ENCODE peak calls at places on chromosomes 12 and 14, in five cellular contexts. A is T-helper 2 cell; B is stimulated activated CD4-positive, alpha-beta T cell treated with anti-CD3 and anti-CD28 coated beads, Interleukin-12 subunit alpha, Interleukin-12 subunit beta, amount 100 ng/mL, for 24 hours; L is HS-27A; G is stimulated activated naive CD8-positive, alpha-beta T cell treated with anti-CD3 and anti-CD28 coated beads, Interleukin-15, amount 100 ng/mL, for 72 hours. S is an unnamed sample.
A peak's percentile ranks its signal among the peaks of the same experiment; 100 is the strongest.

GRCh38 chr12:65524666-65525065 is 246.2 kb downstream of the MSRB3 start:
- DNase-seq in A (no peak), B (no peak), L (peak; percentile 47), G (no peak), S (no peak)

GRCh38 chr12:14256139-14256538 is 109.3 kb upstream of the ATF7IP start:
- DNase-seq in A (peak; percentile 46), B (no peak), L (no peak), G (peak; percentile 59), S (no peak)

GRCh38 chr12:3727354-3727753 is 25.6 kb downstream of the CRACR2A start:
- DNase-seq in A (no peak), B (no peak), L (no peak), G (no peak), S (no peak)

GRCh38 chr12:104467346-104467837 is 10.6 kb downstream of the CHST11 start:
- DNase-seq in A (no peak), B (no peak), L (no peak), G (no peak), S (no peak)

GRCh38 chr14:73463411-73463810 is 5.1 kb upstream of the NUMB start:
- DNase-seq in A (no peak), B (peak; percentile 7), L (no peak), G (peak; percentile 67), S (peak; percentile 43)

GRCh38 chr12:118050972-118051910 is 9.7 kb downstream of the WSB2 start:
- DNase-seq in A (no peak), B (no peak), L (no peak), G (no peak), S (no peak)

GRCh38 chr14:64762044-64763034 is 58.1 kb downstream of the PLEKHG3 start:
- DNase-seq in A (peak; percentile 31), B (no peak), L (peak; percentile 43), G (no peak), S (no peak)

GRCh38 chr12:104604070-104604994 is 147.6 kb downstream of the CHST11 start:
- DNase-seq in A (peak; percentile 41), B (peak; percentile 42), L (peak; percentile 82), G (no peak), S (peak; percentile 73)

GRCh38 chr14:55233591-55233990 is 37.6 kb upstream of the FBXO34 start:
- DNase-seq in A (no peak), B (no peak), L (no peak), G (no peak), S (no peak)

GRCh38 chr12:64813733-64814132 is 10.7 kb upstream of the TBC1D30 start:
- DNase-seq in A (no peak), B (no peak), L (no peak), G (no peak), S (no peak)

GRCh38 chr12:5348491-5348890 is 83.4 kb upstream of the NTF3 start:
- DNase-seq in A (no peak), B (no peak), L (no peak), G (no peak), S (no peak)

S was measured in GM06990.